ENCODE peak calls at places on chromosomes 12 and 14, in nine cellular contexts. One of them, this sample, is unnamed.

GRCh38 chr12:56084958-56085543 is 5.1 kb downstream of the ERBB3 start:
- DNase-seq in psoas muscle: no peak
- DNase-seq in bronchial epithelial cell: peak
- DNase-seq in GM06990: no peak
- DNase-seq in cardiac fibroblast: peak
- DNase-seq in hepatocyte: peak
- DNase-seq in A549: peak
- DNase-seq in mucosa of descending colon: no peak
- DNase-seq in transverse colon: peak
- DNase-seq in this sample: no peak

GRCh38 chr14:55605793-55606192 is 25.8 kb downstream of the KTN1 start:
- DNase-seq in A549: peak
- DNase-seq in mucosa of descending colon: no peak
- DNase-seq in cardiac fibroblast: no peak
- DNase-seq in hepatocyte: no peak
- DNase-seq in bronchial epithelial cell: peak
- DNase-seq in psoas muscle: no peak
- DNase-seq in GM06990: no peak
- DNase-seq in transverse colon: no peak
- DNase-seq in this sample: peak

GRCh38 chr14:95889236-95889979 is 12.8 kb downstream of the TUNAR start:
- DNase-seq in A549: no peak
- DNase-seq in cardiac fibroblast: no peak
- DNase-seq in psoas muscle: no peak
- DNase-seq in bronchial epithelial cell: no peak
- DNase-seq in mucosa of descending colon: no peak
- DNase-seq in transverse colon: no peak
- DNase-seq in GM06990: no peak
- DNase-seq in hepatocyte: no peak
- DNase-seq in this sample: no peak

GRCh38 chr14:95691591-95691990 is 5.4 kb downstream of the TCL1B start:
- DNase-seq in GM06990: no peak
- DNase-seq in bronchial epithelial cell: no peak
- DNase-seq in transverse colon: no peak
- DNase-seq in psoas muscle: no peak
- DNase-seq in A549: no peak
- DNase-seq in hepatocyte: no peak
- DNase-seq in cardiac fibroblast: no peak
- DNase-seq in mucosa of descending colon: no peak
- DNase-seq in this sample: no peak

GRCh38 chr14:35949933-35950332 is 123.8 kb downstream of the BRMS1L start:
- DNase-seq in cardiac fibroblast: peak
- DNase-seq in mucosa of descending colon: no peak
- DNase-seq in psoas muscle: no peak
- DNase-seq in bronchial epithelial cell: no peak
- DNase-seq in hepatocyte: peak
- DNase-seq in GM06990: no peak
- DNase-seq in A549: peak
- DNase-seq in transverse colon: no peak
- DNase-seq in this sample: no peak

GRCh38 chr12:108581311-108582227 is 16.3 kb downstream of the TMEM119 start:
- DNase-seq in psoas muscle: no peak
- DNase-seq in A549: no peak
- DNase-seq in hepatocyte: no peak
- DNase-seq in transverse colon: no peak
- DNase-seq in mucosa of descending colon: no peak
- DNase-seq in bronchial epithelial cell: no peak
- DNase-seq in cardiac fibroblast: no peak
- DNase-seq in GM06990: no peak
- DNase-seq in this sample: no peak

GRCh38 chr14:34699873-34700621 is 14.3 kb downstream of the CFL2 start:
- DNase-seq in hepatocyte: peak
- DNase-seq in GM06990: no peak
- DNase-seq in psoas muscle: no peak
- DNase-seq in cardiac fibroblast: peak
- DNase-seq in mucosa of descending colon: no peak
- DNase-seq in A549: peak
- DNase-seq in transverse colon: no peak
- DNase-seq in bronchial epithelial cell: peak
- DNase-seq in this sample: peak

GRCh38 chr14:101289230-101289690 is 272.0 kb upstream of the DIO3 start:
- DNase-seq in hepatocyte: peak
- DNase-seq in mucosa of descending colon: peak
- DNase-seq in GM06990: no peak
- DNase-seq in transverse colon: peak
- DNase-seq in cardiac fibroblast: no peak
- DNase-seq in psoas muscle: no peak
- DNase-seq in bronchial epithelial cell: no peak
- DNase-seq in A549: no peak
- DNase-seq in this sample: no peak

GRCh38 chr12:27429606-27430005 is 16.9 kb upstream of the SMCO2 start:
- DNase-seq in hepatocyte: no peak
- DNase-seq in cardiac fibroblast: no peak
- DNase-seq in transverse colon: no peak
- DNase-seq in bronchial epithelial cell: no peak
- DNase-seq in mucosa of descending colon: no peak
- DNase-seq in A549: no peak
- DNase-seq in psoas muscle: no peak
- DNase-seq in GM06990: no peak
- DNase-seq in this sample: no peak

GRCh38 chr14:71309756-71310155 is 402.5 kb downstream of the PCNX1 start:
- DNase-seq in bronchial epithelial cell: no peak
- DNase-seq in hepatocyte: no peak
- DNase-seq in mucosa of descending colon: no peak
- DNase-seq in GM06990: no peak
- DNase-seq in psoas muscle: no peak
- DNase-seq in A549: no peak
- DNase-seq in transverse colon: no peak
- DNase-seq in cardiac fibroblast: no peak
- DNase-seq in this sample: no peak

GRCh38 chr14:89720741-89721315 is 233.7 kb downstream of the EFCAB11 start:
- DNase-seq in mucosa of descending colon: peak
- DNase-seq in cardiac fibroblast: no peak
- DNase-seq in hepatocyte: no peak
- DNase-seq in bronchial epithelial cell: no peak
- DNase-seq in transverse colon: peak
- DNase-seq in GM06990: peak
- DNase-seq in A549: no peak
- DNase-seq in psoas muscle: no peak
- DNase-seq in this sample: no peak

GRCh38 chr14:58765375-58765774 is 127.6 kb downstream of the DACT1 start:
- DNase-seq in bronchial epithelial cell: no peak
- DNase-seq in A549: no peak
- DNase-seq in GM06990: no peak
- DNase-seq in cardiac fibroblast: no peak
- DNase-seq in mucosa of descending colon: no peak
- DNase-seq in hepatocyte: no peak
- DNase-seq in psoas muscle: peak
- DNase-seq in transverse colon: no peak
- DNase-seq in this sample: no peak

GRCh38 chr12:79409562-79409961 is 281.2 kb downstream of the PAWR start:
- DNase-seq in GM06990: no peak
- DNase-seq in hepatocyte: peak
- DNase-seq in cardiac fibroblast: peak
- DNase-seq in transverse colon: no peak
- DNase-seq in A549: no peak
- DNase-seq in mucosa of descending colon: no peak
- DNase-seq in bronchial epithelial cell: peak
- DNase-seq in psoas muscle: no peak
- DNase-seq in this sample: peak

GRCh38 chr14:99325591-99325990 is 53.6 kb upstream of the BCL11B start:
- DNase-seq in GM06990: no peak
- DNase-seq in bronchial epithelial cell: no peak
- DNase-seq in cardiac fibroblast: no peak
- DNase-seq in psoas muscle: no peak
- DNase-seq in mucosa of descending colon: no peak
- DNase-seq in A549: no peak
- DNase-seq in hepatocyte: no peak
- DNase-seq in transverse colon: no peak
- DNase-seq in this sample: no peak

GRCh38 chr12:1915082-1915968 is 3.1 kb downstream of the CACNA2D4 start:
- DNase-seq in A549: no peak
- DNase-seq in bronchial epithelial cell: no peak
- DNase-seq in transverse colon: no peak
- DNase-seq in hepatocyte: peak
- DNase-seq in GM06990: no peak
- DNase-seq in psoas muscle: no peak
- DNase-seq in mucosa of descending colon: no peak
- DNase-seq in cardiac fibroblast: no peak
- DNase-seq in this sample: no peak

DNA sequence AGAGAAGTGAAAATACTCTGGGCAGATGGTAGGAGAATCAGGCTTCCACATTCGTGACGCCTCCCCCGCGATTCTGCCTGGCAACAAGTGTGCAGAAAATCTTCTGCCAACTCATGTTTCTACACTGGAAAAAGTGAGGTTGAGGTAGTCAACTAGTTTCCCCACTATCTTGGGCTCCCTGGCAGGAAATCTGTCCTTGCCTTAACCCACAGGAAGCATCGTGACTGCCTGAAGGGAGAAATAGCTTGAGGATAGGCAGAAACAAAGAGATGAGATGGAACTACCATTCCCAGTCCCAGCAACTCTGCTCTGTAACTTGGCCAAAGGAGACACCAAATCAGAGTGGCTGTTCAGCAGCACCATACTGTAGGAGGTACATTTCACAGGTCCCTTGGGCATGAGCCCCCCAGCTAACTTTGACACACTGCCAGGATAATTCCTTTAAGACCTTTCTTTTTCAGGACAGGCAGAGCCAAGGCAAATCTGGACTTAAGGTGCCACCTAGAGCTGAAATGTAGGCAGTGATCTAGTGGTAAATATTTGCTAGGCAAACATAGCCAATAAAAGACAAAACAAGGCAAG is 205.0 kb downstream of the PTPRO start:
- DNase-seq in GM06990: no peak
- DNase-seq in psoas muscle: peak
- DNase-seq in hepatocyte: no peak
- DNase-seq in bronchial epithelial cell: peak
- DNase-seq in cardiac fibroblast: peak
- DNase-seq in mucosa of descending colon: peak
- DNase-seq in transverse colon: peak
- DNase-seq in A549: peak
- DNase-seq in this sample: peak
- TF ChIP-seq CTCF in GM06990: no peak
- TF ChIP-seq CTCF in psoas muscle: no peak
- TF ChIP-seq CTCF in hepatocyte: peak
- TF ChIP-seq CTCF in bronchial epithelial cell: peak
- TF ChIP-seq CTCF in cardiac fibroblast: peak
- TF ChIP-seq CTCF in mucosa of descending colon: no peak
- TF ChIP-seq CTCF in transverse colon: no peak
- TF ChIP-seq CTCF in A549: peak
- TF ChIP-seq CTCF in this sample: peak

DNA sequence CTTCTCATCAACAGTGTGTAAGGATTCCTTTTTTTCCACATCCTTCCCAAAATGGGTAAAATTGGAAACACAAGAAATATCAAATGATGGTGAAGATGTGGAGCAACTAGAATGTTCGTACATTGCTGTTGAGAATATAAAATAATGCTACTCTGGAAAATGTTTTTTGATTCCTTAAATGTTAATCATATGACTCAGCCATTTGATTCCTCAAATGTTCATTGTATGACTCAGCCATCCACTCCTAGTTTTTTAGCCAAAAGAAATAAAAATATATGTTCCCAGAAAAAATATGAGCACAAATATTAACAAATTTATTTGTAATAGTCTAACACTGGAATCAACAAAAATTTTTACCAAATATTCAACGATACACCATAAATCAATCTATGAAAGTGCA is 1108.6 kb downstream of the LRFN5 start:
- DNase-seq in transverse colon: no peak
- DNase-seq in cardiac fibroblast: peak
- DNase-seq in mucosa of descending colon: no peak
- DNase-seq in A549: no peak
- DNase-seq in bronchial epithelial cell: peak
- DNase-seq in GM06990: no peak
- DNase-seq in psoas muscle: no peak
- DNase-seq in hepatocyte: no peak
- DNase-seq in this sample: peak
- H3K4me3 ChIP-seq in transverse colon: no peak
- H3K4me3 ChIP-seq in cardiac fibroblast: no peak
- H3K4me3 ChIP-seq in mucosa of descending colon: no peak
- H3K4me3 ChIP-seq in A549: no peak
- H3K4me3 ChIP-seq in bronchial epithelial cell: no peak
- H3K4me3 ChIP-seq in GM06990: no peak
- H3K4me3 ChIP-seq in psoas muscle: no peak
- H3K4me3 ChIP-seq in hepatocyte: no peak
- H3K4me3 ChIP-seq in this sample: no peak

GRCh38 chr14:21063479-21063878 is 5.9 kb downstream of the RNASE8 start:
- DNase-seq in cardiac fibroblast: peak
- DNase-seq in hepatocyte: no peak
- DNase-seq in transverse colon: peak
- DNase-seq in GM06990: no peak
- DNase-seq in mucosa of descending colon: no peak
- DNase-seq in bronchial epithelial cell: no peak
- DNase-seq in psoas muscle: peak
- DNase-seq in A549: no peak
- DNase-seq in this sample: peak

GRCh38 chr14:21070083-21070609 is at the start of gene ARHGEF40:
- DNase-seq in mucosa of descending colon: peak
- DNase-seq in hepatocyte: peak
- DNase-seq in transverse colon: peak
- DNase-seq in psoas muscle: peak
- DNase-seq in GM06990: no peak
- DNase-seq in cardiac fibroblast: peak
- DNase-seq in bronchial epithelial cell: no peak
- DNase-seq in A549: no peak
- DNase-seq in this sample: peak

GRCh38 chr14:21068521-21069387 is 1.4 kb upstream of the ARHGEF40 start:
- DNase-seq in A549: peak
- DNase-seq in bronchial epithelial cell: peak
- DNase-seq in mucosa of descending colon: peak
- DNase-seq in cardiac fibroblast: peak
- DNase-seq in psoas muscle: peak
- DNase-seq in hepatocyte: peak
- DNase-seq in GM06990: no peak
- DNase-seq in transverse colon: peak
- DNase-seq in this sample: peak

GRCh38 chr14:21069388-21070082 is 569 bp upstream of the ARHGEF40 start:
- DNase-seq in A549: no peak
- DNase-seq in transverse colon: no peak
- DNase-seq in hepatocyte: peak
- DNase-seq in cardiac fibroblast: peak
- DNase-seq in GM06990: no peak
- DNase-seq in mucosa of descending colon: peak
- DNase-seq in psoas muscle: peak
- DNase-seq in bronchial epithelial cell: no peak
- DNase-seq in this sample: peak

GRCh38 chr14:21066882-21067502 is 3.1 kb upstream of the ARHGEF40 start:
- DNase-seq in A549: peak
- DNase-seq in cardiac fibroblast: no peak
- DNase-seq in bronchial epithelial cell: peak
- DNase-seq in psoas muscle: no peak
- DNase-seq in mucosa of descending colon: no peak
- DNase-seq in hepatocyte: no peak
- DNase-seq in transverse colon: no peak
- DNase-seq in GM06990: no peak
- DNase-seq in this sample: no peak
- TF ChIP-seq CTCF in A549: peak
- TF ChIP-seq CTCF in cardiac fibroblast: peak
- TF ChIP-seq CTCF in bronchial epithelial cell: peak
- TF ChIP-seq CTCF in psoas muscle: no peak
- TF ChIP-seq CTCF in mucosa of descending colon: no peak
- TF ChIP-seq CTCF in hepatocyte: peak
- TF ChIP-seq CTCF in transverse colon: no peak
- TF ChIP-seq CTCF in GM06990: peak
- TF ChIP-seq CTCF in this sample: peak

GRCh38 chr14:81386379-81386778 is 13.7 kb downstream of the STON2 start:
- DNase-seq in bronchial epithelial cell: no peak
- DNase-seq in A549: no peak
- DNase-seq in GM06990: no peak
- DNase-seq in cardiac fibroblast: no peak
- DNase-seq in transverse colon: no peak
- DNase-seq in psoas muscle: no peak
- DNase-seq in mucosa of descending colon: no peak
- DNase-seq in hepatocyte: no peak
- DNase-seq in this sample: no peak
- H3K4me3 ChIP-seq in bronchial epithelial cell: no peak
- H3K4me3 ChIP-seq in A549: no peak
- H3K4me3 ChIP-seq in GM06990: no peak
- H3K4me3 ChIP-seq in cardiac fibroblast: no peak
- H3K4me3 ChIP-seq in transverse colon: no peak
- H3K4me3 ChIP-seq in psoas muscle: no peak
- H3K4me3 ChIP-seq in mucosa of descending colon: no peak
- H3K4me3 ChIP-seq in hepatocyte: no peak
- H3K4me3 ChIP-seq in this sample: no peak

This sample was measured in fibroblast of the aortic adventitia.